ENCODE peak calls at places on chromosomes 16 and 17, in eight cellular contexts. S is body of pancreas; K is Peyer's patch; F is IMR-90; M is A549; T is CD4-positive, alpha-beta T cell; B is breast epithelium; P is heart right ventricle. D is an unnamed sample.

GRCh38 chr16:27826081-27826892 is 237.2 kb downstream of the GSG1L start:
- DNase-seq in S (no peak), K (no peak), F (no peak), M (no peak), T (no peak), B (no peak), P (no peak), D (no peak)

GRCh38 chr16:9821970-9822369 is 360.3 kb downstream of the GRIN2A start:
- DNase-seq in S (no peak), K (no peak), F (no peak), M (no peak), T (no peak), B (no peak), P (no peak), D (no peak)

GRCh38 chr16:46549477-46549876 is 71.7 kb downstream of the SHCBP1 start:
- DNase-seq in S (no peak), K (no peak), F (no peak), M (no peak), T (no peak), B (no peak), P (no peak), D (no peak)

GRCh38 chr16:86344881-86345280 is 165.4 kb upstream of the FOXF1 start:
- DNase-seq in S (no peak), K (no peak), F (no peak), M (no peak), T (no peak), B (no peak), P (no peak), D (no peak)

GRCh38 chr16:77963185-77964044 is 58.9 kb upstream of the CLEC3A start:
- DNase-seq in S (no peak), K (no peak), F (no peak), M (no peak), T (no peak), B (no peak), P (no peak), D (no peak)

GRCh38 chr17:4786516-4786915 is 352 bp upstream of the VMO1 start:
- DNase-seq in S (no peak), K (no peak), F (no peak), M (no peak), T (no peak), B (no peak), P (no peak), D (no peak)

GRCh38 chr16:29680180-29680598 is 1.2 kb downstream of the QPRT start:
- DNase-seq in S (no peak), K (no peak), F (no peak), M (no peak), T (no peak), B (no peak), P (no peak), D (no peak)

GRCh38 chr17:59897090-59897489 is 4.2 kb downstream of the RPS6KB1 start:
- DNase-seq in S (no peak), K (no peak), F (peak), M (no peak), T (no peak), B (no peak), P (no peak), D (no peak)

GRCh38 chr17:70251704-70252103 is 82.4 kb downstream of the KCNJ2 start:
- DNase-seq in S (no peak), K (no peak), F (no peak), M (no peak), T (no peak), B (peak), P (no peak), D (no peak)

GRCh38 chr17:15930426-15930825 is 14.5 kb upstream of the ADORA2B start:
- DNase-seq in S (no peak), K (no peak), F (no peak), M (no peak), T (no peak), B (no peak), P (no peak), D (no peak)

GRCh38 chr17:51813166-51813783 is 345.2 kb downstream of the CA10 start:
- DNase-seq in S (no peak), K (no peak), F (no peak), M (no peak), T (no peak), B (no peak), P (no peak), D (no peak)

GRCh38 chr17:58079300-58080033 is 3.8 kb upstream of the DYNLL2 start:
- DNase-seq in S (no peak), K (no peak), F (no peak), M (no peak), T (no peak), B (no peak), P (no peak), D (no peak)

GRCh38 chr17:58082341-58082869 is 814 bp upstream of the DYNLL2 start:
- DNase-seq in S (peak), K (no peak), F (no peak), M (no peak), T (no peak), B (no peak), P (no peak), D (no peak)

GRCh38 chr17:58083491-58084316 is 485 bp downstream of the DYNLL2 start:
- DNase-seq in S (peak), K (peak), F (peak), M (peak), T (peak), B (peak), P (peak), D (no peak)

GRCh38 chr17:58082870-58083490 is at the start of gene DYNLL2:
- DNase-seq in S (peak), K (peak), F (peak), M (peak), T (peak), B (peak), P (peak), D (peak)

DNA sequence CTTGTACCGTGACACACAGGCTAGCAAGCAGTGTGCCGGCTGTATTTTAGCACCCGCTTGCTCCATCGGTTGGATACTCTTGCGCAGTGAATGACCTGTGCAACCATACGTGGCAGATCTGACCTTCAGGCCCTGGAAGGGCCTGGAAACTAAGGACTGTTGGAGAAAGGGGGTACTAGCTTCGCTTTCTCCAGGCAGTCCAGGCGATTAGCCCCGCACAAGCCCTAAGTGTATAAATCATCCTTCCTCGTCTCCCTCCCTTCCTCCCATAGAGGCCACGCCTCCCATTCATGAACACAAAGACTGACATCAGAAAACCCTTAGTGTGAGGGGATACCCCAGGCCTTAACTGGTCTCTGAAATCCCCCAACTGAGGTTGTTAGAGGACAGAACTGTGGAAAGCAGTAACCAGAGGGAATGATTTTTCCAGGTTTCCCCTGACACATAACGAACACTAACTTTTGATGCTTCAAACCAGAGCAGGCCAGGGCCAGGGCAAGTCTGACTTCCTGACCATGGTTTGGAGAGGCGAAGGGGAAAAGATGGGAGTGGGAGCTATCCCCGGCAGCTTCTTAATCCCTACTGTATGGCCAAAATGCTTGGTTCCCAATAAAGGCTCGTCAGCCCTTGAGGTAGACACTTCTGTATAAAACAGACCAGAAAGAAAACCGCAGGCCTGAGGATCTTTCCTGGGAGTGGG is 1.4 kb upstream of the DYNLL2 start:
- DNase-seq in S (no peak), K (no peak), F (no peak), M (no peak), T (no peak), B (no peak), P (no peak), D (no peak)
- H3K27ac ChIP-seq in S (no peak), K (no peak), F (no peak), M (no peak), T (no peak), B (no peak), P (no peak), D (no peak)

GRCh38 chr17:50181601-50182345 is 16.0 kb downstream of the SGCA start:
- DNase-seq in S (no peak), K (no peak), F (peak), M (no peak), T (no peak), B (no peak), P (no peak), D (no peak)
- H3K27ac ChIP-seq in S (no peak), K (no peak), F (peak), M (peak), T (no peak), B (peak), P (peak), D (peak)

GRCh38 chr16:15690296-15690695 is 40.3 kb downstream of the NDE1 start:
- DNase-seq in S (no peak), K (no peak), F (peak), M (no peak), T (no peak), B (no peak), P (no peak), D (no peak)
- H3K27ac ChIP-seq in S (no peak), K (no peak), F (no peak), M (no peak), T (no peak), B (no peak), P (no peak), D (no peak)

GRCh38 chr17:35052240-35052608 is 11.3 kb downstream of the RFFL start:
- DNase-seq in S (no peak), K (no peak), F (peak), M (no peak), T (no peak), B (no peak), P (no peak), D (no peak)

GRCh38 chr17:35053204-35053603 is 10.3 kb downstream of the RFFL start:
- DNase-seq in S (no peak), K (no peak), F (no peak), M (no peak), T (no peak), B (no peak), P (no peak), D (no peak)

GRCh38 chr17:35051183-35051578 is 12.3 kb downstream of the RFFL start:
- DNase-seq in S (no peak), K (peak), F (no peak), M (no peak), T (peak), B (no peak), P (no peak), D (no peak)

GRCh38 chr17:35052780-35053179 is 10.7 kb downstream of the RFFL start:
- DNase-seq in S (no peak), K (no peak), F (no peak), M (no peak), T (no peak), B (no peak), P (no peak), D (no peak)

GRCh38 chr17:35051579-35052239 is 11.8 kb downstream of the RFFL start:
- DNase-seq in S (no peak), K (no peak), F (peak), M (no peak), T (no peak), B (no peak), P (no peak), D (no peak)
- H3K27ac ChIP-seq in S (peak), K (peak), F (no peak), M (peak), T (peak), B (peak), P (peak), D (peak)

DNA sequence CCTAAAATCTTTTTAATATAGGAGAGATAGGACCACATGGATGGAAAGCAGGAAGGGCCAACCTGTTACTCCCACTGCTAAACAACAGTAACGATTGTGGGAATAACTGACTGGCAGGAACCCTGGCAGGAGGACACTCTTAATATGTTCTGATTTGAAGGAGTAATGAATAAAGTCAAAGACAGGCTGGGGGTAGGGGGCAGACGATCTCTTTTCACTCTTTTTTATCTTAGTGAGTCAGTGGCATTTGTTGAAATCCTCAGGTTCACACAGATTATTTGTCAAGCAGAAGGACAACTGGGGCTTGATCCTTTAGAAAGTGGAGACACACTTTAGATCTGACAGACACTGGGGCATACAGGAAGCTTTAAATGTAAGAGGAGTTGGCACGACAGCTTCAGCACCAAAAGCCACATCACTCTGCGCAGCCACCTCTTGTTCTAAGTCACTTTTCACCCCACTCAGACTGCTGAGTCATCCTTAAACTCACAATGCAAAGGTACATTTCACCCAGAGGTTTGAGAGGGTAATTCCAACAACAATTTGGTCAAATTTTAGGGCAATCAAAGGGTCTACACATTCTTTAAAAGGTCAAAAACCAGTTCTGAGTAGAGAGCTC is 121.5 kb downstream of the STXBP4 start:
- DNase-seq in S (no peak), K (peak), F (peak), M (peak), T (peak), B (no peak), P (no peak), D (no peak)
- H3K27ac ChIP-seq in S (no peak), K (peak), F (no peak), M (peak), T (no peak), B (no peak), P (no peak), D (no peak)

DNA sequence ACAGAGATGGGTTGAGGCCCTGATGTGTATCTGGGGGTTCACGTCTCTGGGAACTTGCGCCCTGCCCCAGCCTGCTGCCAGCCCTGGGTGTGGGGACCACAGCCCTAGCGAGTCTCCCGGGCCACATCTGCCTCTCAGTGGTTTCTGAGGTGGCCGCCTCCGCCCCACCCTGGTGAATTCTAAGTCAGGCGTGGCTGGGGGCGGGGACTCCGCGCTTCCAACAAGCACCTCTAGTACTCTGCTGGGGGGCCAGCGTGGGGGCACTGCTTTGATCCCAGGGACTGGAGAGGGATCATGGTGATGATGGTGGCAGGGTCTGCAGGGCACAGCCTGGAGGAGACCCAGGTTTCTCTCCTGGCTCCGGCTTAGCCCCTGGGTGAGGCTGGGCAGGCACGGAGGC is 3.6 kb downstream of the GLIS2 start:
- DNase-seq in S (no peak), K (peak), F (no peak), M (no peak), T (no peak), B (no peak), P (no peak), D (no peak)
- H3K27ac ChIP-seq in S (peak), K (peak), F (no peak), M (peak), T (no peak), B (peak), P (peak), D (no peak)

GRCh38 chr17:8227238-8227581 is 16.8 kb upstream of the AURKB start:
- DNase-seq in S (no peak), K (no peak), F (no peak), M (no peak), T (no peak), B (no peak), P (no peak), D (no peak)

GRCh38 chr17:8226536-8227237 is 16.3 kb upstream of the AURKB start:
- DNase-seq in S (peak), K (peak), F (peak), M (peak), T (no peak), B (peak), P (peak), D (peak)

GRCh38 chr17:8223356-8224063 is 13.1 kb upstream of the AURKB start:
- DNase-seq in S (peak), K (peak), F (peak), M (peak), T (peak), B (peak), P (peak), D (peak)

GRCh38 chr17:8225813-8226535 is 15.6 kb upstream of the AURKB start:
- DNase-seq in S (peak), K (peak), F (peak), M (peak), T (peak), B (no peak), P (no peak), D (peak)

DNA sequence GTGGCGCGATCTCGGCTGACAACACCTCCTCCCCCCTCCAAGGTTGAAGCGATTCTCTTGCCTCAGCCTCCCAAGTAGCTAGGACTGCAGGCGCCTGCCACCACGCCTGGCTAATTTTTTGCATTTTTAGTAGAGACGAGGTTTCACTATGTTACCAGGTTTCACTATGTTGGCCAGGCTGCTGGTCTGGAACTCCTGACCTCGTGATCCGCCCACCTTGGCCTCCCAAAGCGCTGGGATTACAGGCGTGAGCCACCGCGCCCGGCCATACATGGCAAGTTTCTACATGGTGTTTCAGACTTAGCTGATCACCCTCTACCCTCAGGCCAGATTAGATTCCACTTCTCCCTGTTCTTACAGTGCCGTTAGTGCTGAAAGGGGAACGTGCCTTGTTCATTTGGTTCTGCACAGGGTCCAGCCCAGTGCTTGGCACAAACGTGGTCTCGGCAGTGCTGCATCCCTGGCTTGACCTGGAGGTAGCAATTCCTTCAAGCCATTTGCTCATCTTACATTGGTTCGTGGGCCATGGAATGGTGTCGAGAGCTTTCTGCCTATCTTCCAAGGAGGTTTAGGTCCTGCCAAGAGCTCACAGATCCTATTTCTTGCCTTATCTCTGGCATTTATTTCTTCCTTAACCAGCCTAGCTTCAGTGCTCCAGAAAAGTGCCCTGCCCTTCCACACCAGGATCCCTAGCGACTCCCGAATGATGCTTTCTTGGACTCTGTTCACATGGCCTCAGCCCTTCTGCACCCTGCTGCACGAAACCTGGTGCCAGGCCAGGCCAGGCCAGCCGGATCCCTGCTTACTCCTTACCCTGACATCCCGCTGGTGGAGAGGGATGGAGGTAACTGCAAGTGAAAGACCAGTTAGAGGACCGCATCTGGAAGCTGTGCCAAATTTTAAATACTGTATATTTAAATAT is 14.8 kb upstream of the AURKB start:
- DNase-seq in S (no peak), K (no peak), F (no peak), M (no peak), T (no peak), B (no peak), P (no peak), D (no peak)
- H3K27ac ChIP-seq in S (no peak), K (no peak), F (no peak), M (no peak), T (peak), B (no peak), P (no peak), D (no peak)

GRCh38 chr16:75591001-75591852 is 25.0 kb downstream of the GABARAPL2 start:
- DNase-seq in S (no peak), K (no peak), F (peak), M (no peak), T (no peak), B (peak), P (peak), D (no peak)

GRCh38 chr16:75593308-75593707 is 27.1 kb downstream of the GABARAPL2 start:
- DNase-seq in S (no peak), K (no peak), F (no peak), M (no peak), T (no peak), B (no peak), P (no peak), D (no peak)

GRCh38 chr16:75588716-75589115 is 22.5 kb downstream of the GABARAPL2 start:
- DNase-seq in S (no peak), K (no peak), F (no peak), M (no peak), T (no peak), B (no peak), P (no peak), D (no peak)

GRCh38 chr16:75593825-75594820 is 27.9 kb downstream of the GABARAPL2 start:
- DNase-seq in S (no peak), K (no peak), F (peak), M (peak), T (no peak), B (no peak), P (no peak), D (no peak)

GRCh38 chr16:75589301-75589700 is 23.1 kb downstream of the GABARAPL2 start:
- DNase-seq in S (no peak), K (no peak), F (no peak), M (no peak), T (no peak), B (no peak), P (peak), D (no peak)
- H3K27ac ChIP-seq in S (no peak), K (peak), F (no peak), M (no peak), T (no peak), B (peak), P (peak), D (no peak)

GRCh38 chr16:67460961-67461360 is 20.0 kb downstream of the ATP6V0D1 start:
- DNase-seq in S (no peak), K (no peak), F (no peak), M (no peak), T (no peak), B (no peak), P (no peak), D (no peak)
- H3K27ac ChIP-seq in S (peak), K (peak), F (no peak), M (no peak), T (no peak), B (peak), P (peak), D (peak)

GRCh38 chr17:42131232-42131631 is 8.6 kb downstream of the HSPB9 start:
- DNase-seq in S (no peak), K (no peak), F (no peak), M (no peak), T (no peak), B (no peak), P (no peak), D (no peak)
- H3K27ac ChIP-seq in S (peak), K (peak), F (no peak), M (no peak), T (no peak), B (peak), P (peak), D (peak)

D was measured in caudate nucleus.